ENCODE peak calls at places on chromosomes 11 and 22, in five cellular contexts. P is LNCaP clone FGC, A is hippocampal formation, R is left ventricle myocardium inferior, Z is choroid plexus epithelial cell. Q is an unnamed sample.

GRCh38 chr11:92329644-92330043 is 105.0 kb downstream of the FAT3 start:
- DNase-seq in P (no peak), A (no peak), R (no peak), Z (peak), Q (no peak)

GRCh38 chr11:64766881-64767280 is 7.1 kb upstream of the PYGM start:
- DNase-seq in P (no peak), A (no peak), R (no peak), Z (no peak), Q (no peak)

GRCh38 chr11:1153951-1154487 is 3.7 kb upstream of the MUC5AC start:
- DNase-seq in P (no peak), A (no peak), R (no peak), Z (peak), Q (no peak)

GRCh38 chr22:44740307-44740706 is 12.1 kb upstream of the ARHGAP8 start:
- DNase-seq in P (no peak), A (no peak), R (no peak), Z (no peak), Q (no peak)

GRCh38 chr11:70246196-70246595 is 24.3 kb upstream of the PPFIA1 start:
- DNase-seq in P (no peak), A (no peak), R (no peak), Z (peak), Q (no peak)

GRCh38 chr22:48356731-48357130 is 1470.9 kb downstream of the BRD1 start:
- DNase-seq in P (no peak), A (no peak), R (no peak), Z (no peak), Q (no peak)

GRCh38 chr11:44785856-44786606 is 59.3 kb downstream of the TSPAN18 start:
- DNase-seq in P (no peak), A (no peak), R (no peak), Z (no peak), Q (no peak)

GRCh38 chr22:17918840-17919239 is 105.5 kb downstream of the MICAL3 start:
- DNase-seq in P (no peak), A (no peak), R (no peak), Z (no peak), Q (no peak)

GRCh38 chr11:80694385-80694784 is 1253.6 kb upstream of the TENM4 start:
- DNase-seq in P (no peak), A (no peak), R (no peak), Z (no peak), Q (no peak)

GRCh38 chr11:107591446-107592236 is 694 bp downstream of the ELMOD1 start:
- DNase-seq in P (no peak), A (no peak), R (no peak), Z (peak), Q (peak)

GRCh38 chr11:73099512-73100266 is 42.4 kb downstream of the FCHSD2 start:
- DNase-seq in P (no peak), A (no peak), R (no peak), Z (no peak), Q (no peak)

GRCh38 chr11:127492025-127492424 is 491.5 kb upstream of the KIRREL3 start:
- DNase-seq in P (no peak), A (no peak), R (no peak), Z (no peak), Q (no peak)

GRCh38 chr22:47602732-47603131 is 840.3 kb downstream of the TBC1D22A start:
- DNase-seq in P (no peak), A (no peak), R (no peak), Z (no peak), Q (no peak)

GRCh38 chr11:88016392-88017020 is 158.7 kb downstream of the RAB38 start:
- DNase-seq in P (peak), A (peak), R (peak), Z (peak), Q (peak)

GRCh38 chr11:14538271-14538925 is 18.2 kb upstream of the PSMA1 start:
- DNase-seq in P (no peak), A (no peak), R (peak), Z (no peak), Q (no peak)

GRCh38 chr11:75313457-75314272 is 37.8 kb downstream of the ARRB1 start:
- DNase-seq in P (no peak), A (no peak), R (peak), Z (peak), Q (no peak)

GRCh38 chr11:455566-456147 is 5.6 kb downstream of the PTDSS2 start:
- DNase-seq in P (no peak), A (no peak), R (peak), Z (no peak), Q (no peak)

GRCh38 chr11:9130297-9130696 is 38.9 kb upstream of the SCUBE2 start:
- DNase-seq in P (no peak), A (no peak), R (no peak), Z (no peak), Q (no peak)

GRCh38 chr22:20111045-20111688 is 4.7 kb upstream of the RANBP1 start:
- DNase-seq in P (no peak), A (no peak), R (peak), Z (peak), Q (peak)

GRCh38 chr11:76810151-76810853 is 27.1 kb downstream of the TSKU start:
- DNase-seq in P (no peak), A (peak), R (no peak), Z (peak), Q (peak)

GRCh38 chr11:78647986-78648875 is 73.6 kb upstream of the NARS2 start:
- DNase-seq in P (no peak), A (no peak), R (no peak), Z (no peak), Q (no peak)

GRCh38 chr11:46669606-46670243 is 30.7 kb downstream of the ARHGAP1 start:
- DNase-seq in P (no peak), A (no peak), R (no peak), Z (peak), Q (no peak)

GRCh38 chr11:76783901-76784813 is 1.0 kb downstream of the TSKU start:
- DNase-seq in P (no peak), A (no peak), R (peak), Z (peak), Q (no peak)

GRCh38 chr22:49598338-49598737 is 229.3 kb downstream of the BRD1 start:
- DNase-seq in P (no peak), A (no peak), R (no peak), Z (no peak), Q (no peak)

Q was measured in activated naive CD4-positive, alpha-beta T cell treated with Interleukin-2 at 50 U/mL for 16 hours.